ENCODE peak calls at places on chromosomes 12 and 14, in five cellular contexts. One of them, this sample, is unnamed.
A peak's percentile ranks its signal among the peaks of the same experiment; 100 is the strongest.

GRCh38 chr12:82730832-82731497 is 44.3 kb downstream of the TMTC2 start:
- DNase-seq in HEK293T: no peak
- DNase-seq in NT2/D1: no peak
- DNase-seq in HepG2: peak; percentile 4
- DNase-seq in H1: no peak
- DNase-seq in this sample: no peak

GRCh38 chr12:105740970-105741725 is 397.6 kb downstream of the NUAK1 start:
- DNase-seq in HEK293T: no peak
- DNase-seq in NT2/D1: no peak
- DNase-seq in HepG2: no peak
- DNase-seq in H1: no peak
- DNase-seq in this sample: no peak

GRCh38 chr12:56348776-56349175 is 10.1 kb downstream of the IL23A start:
- DNase-seq in HEK293T: no peak
- DNase-seq in NT2/D1: no peak
- DNase-seq in HepG2: no peak
- DNase-seq in H1: no peak
- DNase-seq in this sample: no peak

GRCh38 chr12:55972906-55973597 is 826 bp upstream of the RAB5B start:
- DNase-seq in HEK293T: no peak
- DNase-seq in NT2/D1: no peak
- DNase-seq in HepG2: no peak
- DNase-seq in H1: no peak
- DNase-seq in this sample: no peak

GRCh38 chr12:112664569-112664968 is 127.0 kb upstream of the RPH3A start:
- DNase-seq in HEK293T: peak; percentile 56
- DNase-seq in NT2/D1: peak; percentile 16
- DNase-seq in HepG2: no peak
- DNase-seq in H1: peak; percentile 67
- DNase-seq in this sample: no peak

GRCh38 chr12:94714378-94714777 is 64.0 kb upstream of the TMCC3 start:
- DNase-seq in HEK293T: no peak
- DNase-seq in NT2/D1: no peak
- DNase-seq in HepG2: no peak
- DNase-seq in H1: no peak
- DNase-seq in this sample: no peak

GRCh38 chr12:131034631-131035267 is 81.0 kb downstream of the ADGRD1 start:
- DNase-seq in HEK293T: no peak
- DNase-seq in NT2/D1: no peak
- DNase-seq in HepG2: no peak
- DNase-seq in H1: no peak
- DNase-seq in this sample: no peak

GRCh38 chr14:35944847-35945246 is 118.7 kb downstream of the BRMS1L start:
- DNase-seq in HEK293T: peak; percentile 63
- DNase-seq in NT2/D1: no peak
- DNase-seq in HepG2: peak; percentile 57
- DNase-seq in H1: peak; percentile 67
- DNase-seq in this sample: no peak

GRCh38 chr14:81176224-81176623 is 44.5 kb downstream of the GTF2A1 start:
- DNase-seq in HEK293T: no peak
- DNase-seq in NT2/D1: no peak
- DNase-seq in HepG2: no peak
- DNase-seq in H1: no peak
- DNase-seq in this sample: no peak

GRCh38 chr14:71523630-71524320 is 408.5 kb upstream of the RGS6 start:
- DNase-seq in HEK293T: no peak
- DNase-seq in NT2/D1: no peak
- DNase-seq in HepG2: no peak
- DNase-seq in H1: no peak
- DNase-seq in this sample: peak; percentile 76

GRCh38 chr14:90814806-90815566 is 1.2 kb downstream of the TTC7B start:
- DNase-seq in HEK293T: no peak
- DNase-seq in NT2/D1: no peak
- DNase-seq in HepG2: no peak
- DNase-seq in H1: no peak
- DNase-seq in this sample: no peak

GRCh38 chr14:49881296-49882006 is 11.4 kb upstream of the ARF6 start:
- DNase-seq in HEK293T: no peak
- DNase-seq in NT2/D1: no peak
- DNase-seq in HepG2: no peak
- DNase-seq in H1: peak; percentile 37
- DNase-seq in this sample: no peak

GRCh38 chr14:92039073-92039719 is 663 bp downstream of the TRIP11 start:
- DNase-seq in HEK293T: peak; percentile 71
- DNase-seq in NT2/D1: peak; percentile 68
- DNase-seq in HepG2: peak; percentile 77
- DNase-seq in H1: peak; percentile 79
- DNase-seq in this sample: no peak

GRCh38 chr14:62409909-62410308 is 635.3 kb downstream of the KCNH5 start:
- DNase-seq in HEK293T: no peak
- DNase-seq in NT2/D1: no peak
- DNase-seq in HepG2: no peak
- DNase-seq in H1: no peak
- DNase-seq in this sample: no peak

GRCh38 chr12:53179694-53180269 is 740 bp upstream of the ZNF740 start:
- DNase-seq in HEK293T: peak; percentile 35
- DNase-seq in NT2/D1: no peak
- DNase-seq in HepG2: no peak
- DNase-seq in H1: no peak
- DNase-seq in this sample: no peak

GRCh38 chr12:113196996-113197395 is 11.5 kb downstream of the RITA1 start:
- DNase-seq in HEK293T: peak; percentile 72
- DNase-seq in NT2/D1: no peak
- DNase-seq in HepG2: peak; percentile 69
- DNase-seq in H1: peak; percentile 72
- DNase-seq in this sample: no peak

GRCh38 chr14:46490150-46490769 is 161.3 kb downstream of the RPL10L start:
- DNase-seq in HEK293T: peak; percentile 17
- DNase-seq in NT2/D1: peak; percentile 6
- DNase-seq in HepG2: peak; percentile 2
- DNase-seq in H1: no peak
- DNase-seq in this sample: peak; percentile 52

GRCh38 chr14:65487783-65488578 is 75.5 kb downstream of the FUT8 start:
- DNase-seq in HEK293T: no peak
- DNase-seq in NT2/D1: no peak
- DNase-seq in HepG2: no peak
- DNase-seq in H1: no peak
- DNase-seq in this sample: no peak

GRCh38 chr12:15131462-15131861 is 89.8 kb downstream of the RERG start:
- DNase-seq in HEK293T: no peak
- DNase-seq in NT2/D1: no peak
- DNase-seq in HepG2: no peak
- DNase-seq in H1: no peak
- DNase-seq in this sample: no peak

GRCh38 chr12:105523164-105524057 is 192.9 kb downstream of the C12orf75 start:
- DNase-seq in HEK293T: no peak
- DNase-seq in NT2/D1: no peak
- DNase-seq in HepG2: no peak
- DNase-seq in H1: no peak
- DNase-seq in this sample: no peak

GRCh38 chr14:70416322-70416716 is 571 bp downstream of the SYNJ2BP start:
- DNase-seq in HEK293T: peak; percentile 17
- DNase-seq in NT2/D1: no peak
- DNase-seq in HepG2: no peak
- DNase-seq in H1: no peak
- DNase-seq in this sample: no peak

GRCh38 chr14:100607611-100607956 is 20.4 kb upstream of the BEGAIN start:
- DNase-seq in HEK293T: no peak
- DNase-seq in NT2/D1: no peak
- DNase-seq in HepG2: no peak
- DNase-seq in H1: no peak
- DNase-seq in this sample: no peak

GRCh38 chr12:46977976-46978375 is 101.4 kb upstream of the PCED1B start:
- DNase-seq in HEK293T: no peak
- DNase-seq in NT2/D1: no peak
- DNase-seq in HepG2: no peak
- DNase-seq in H1: no peak
- DNase-seq in this sample: no peak

GRCh38 chr14:94345344-94346072 is 22.4 kb upstream of the SERPINA6 start:
- DNase-seq in HEK293T: no peak
- DNase-seq in NT2/D1: no peak
- DNase-seq in HepG2: peak; percentile 68
- DNase-seq in H1: no peak
- DNase-seq in this sample: no peak

GRCh38 chr12:89947437-89948265 is 239.0 kb upstream of the ATP2B1 start:
- DNase-seq in HEK293T: no peak
- DNase-seq in NT2/D1: no peak
- DNase-seq in HepG2: no peak
- DNase-seq in H1: no peak
- DNase-seq in this sample: no peak

GRCh38 chr12:4111010-4111409 is 162.6 kb upstream of the CCND2 start:
- DNase-seq in HEK293T: no peak
- DNase-seq in NT2/D1: no peak
- DNase-seq in HepG2: no peak
- DNase-seq in H1: no peak
- DNase-seq in this sample: no peak

GRCh38 chr12:67649165-67650126 is 901 bp downstream of the DYRK2 start:
- DNase-seq in HEK293T: peak; percentile 33
- DNase-seq in NT2/D1: no peak
- DNase-seq in HepG2: no peak
- DNase-seq in H1: peak; percentile 50
- DNase-seq in this sample: no peak

GRCh38 chr14:105146181-105146975 is 22.2 kb downstream of the JAG2 start:
- DNase-seq in HEK293T: no peak
- DNase-seq in NT2/D1: no peak
- DNase-seq in HepG2: no peak
- DNase-seq in H1: no peak
- DNase-seq in this sample: no peak

GRCh38 chr14:22540811-22541360 is 48.1 kb downstream of the DAD1 start:
- DNase-seq in HEK293T: no peak
- DNase-seq in NT2/D1: no peak
- DNase-seq in HepG2: no peak
- DNase-seq in H1: no peak
- DNase-seq in this sample: no peak

GRCh38 chr14:100302616-100303015 is 3.6 kb downstream of the SLC25A29 start:
- DNase-seq in HEK293T: no peak
- DNase-seq in NT2/D1: no peak
- DNase-seq in HepG2: no peak
- DNase-seq in H1: no peak
- DNase-seq in this sample: no peak

GRCh38 chr12:109711596-109712461 is 1.8 kb upstream of the FAM222A start:
- DNase-seq in HEK293T: no peak
- DNase-seq in NT2/D1: no peak
- DNase-seq in HepG2: peak; percentile 67
- DNase-seq in H1: no peak
- DNase-seq in this sample: no peak
- TF ChIP-seq SUZ12 in HEK293T: no peak
- TF ChIP-seq SUZ12 in NT2/D1: no peak
- TF ChIP-seq SUZ12 in HepG2: no peak
- TF ChIP-seq SUZ12 in H1: no peak
- TF ChIP-seq SUZ12 in this sample: no peak

GRCh38 chr12:103350116-103350515 is 145.7 kb downstream of the C12orf42 start:
- DNase-seq in HEK293T: no peak
- DNase-seq in NT2/D1: no peak
- DNase-seq in HepG2: no peak
- DNase-seq in H1: no peak
- DNase-seq in this sample: no peak
- TF ChIP-seq SUZ12 in HEK293T: no peak
- TF ChIP-seq SUZ12 in NT2/D1: no peak
- TF ChIP-seq SUZ12 in HepG2: no peak
- TF ChIP-seq SUZ12 in H1: no peak
- TF ChIP-seq SUZ12 in this sample: no peak

GRCh38 chr14:88321692-88322504 is 1.2 kb downstream of the KCNK10 start:
- DNase-seq in HEK293T: no peak
- DNase-seq in NT2/D1: no peak
- DNase-seq in HepG2: no peak
- DNase-seq in H1: peak; percentile 47
- DNase-seq in this sample: no peak
- TF ChIP-seq SUZ12 in HEK293T: no peak
- TF ChIP-seq SUZ12 in NT2/D1: no peak
- TF ChIP-seq SUZ12 in HepG2: no peak
- TF ChIP-seq SUZ12 in H1: no peak
- TF ChIP-seq SUZ12 in this sample: no peak

DNA sequence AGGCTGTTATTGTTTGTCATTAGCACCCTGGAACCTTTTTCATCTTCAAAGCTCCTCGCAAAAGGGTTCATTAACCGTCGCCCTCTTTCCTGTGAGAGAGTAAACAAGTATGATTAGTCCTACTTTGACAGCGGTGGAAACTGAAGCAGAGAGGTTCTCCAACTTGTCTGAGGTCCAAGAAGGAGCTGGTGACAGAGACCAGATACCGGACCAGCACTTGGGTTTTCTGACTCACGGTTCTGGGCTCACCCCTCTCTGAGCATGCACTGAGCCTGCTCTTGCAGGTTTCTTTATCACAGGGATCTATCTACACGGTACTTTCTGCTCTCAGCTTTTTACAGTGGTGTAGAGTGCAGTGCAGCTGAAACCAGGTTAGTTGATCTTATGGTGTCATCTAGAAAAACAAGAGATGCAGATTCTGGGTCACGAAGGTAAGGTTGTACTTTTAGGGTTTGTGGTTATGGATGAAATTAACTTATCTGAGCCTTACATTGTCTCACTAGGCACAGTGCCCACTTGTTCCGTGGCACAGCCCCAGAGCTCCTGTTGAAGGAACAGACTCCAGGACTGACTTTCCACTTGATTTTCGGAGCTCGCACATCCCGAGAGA is 62.1 kb downstream of the PPP2R5C start:
- DNase-seq in HEK293T: no peak
- DNase-seq in NT2/D1: no peak
- DNase-seq in HepG2: no peak
- DNase-seq in H1: no peak
- DNase-seq in this sample: peak; percentile 68
- TF ChIP-seq SUZ12 in HEK293T: no peak
- TF ChIP-seq SUZ12 in NT2/D1: no peak
- TF ChIP-seq SUZ12 in HepG2: no peak
- TF ChIP-seq SUZ12 in H1: no peak
- TF ChIP-seq SUZ12 in this sample: no peak

DNA sequence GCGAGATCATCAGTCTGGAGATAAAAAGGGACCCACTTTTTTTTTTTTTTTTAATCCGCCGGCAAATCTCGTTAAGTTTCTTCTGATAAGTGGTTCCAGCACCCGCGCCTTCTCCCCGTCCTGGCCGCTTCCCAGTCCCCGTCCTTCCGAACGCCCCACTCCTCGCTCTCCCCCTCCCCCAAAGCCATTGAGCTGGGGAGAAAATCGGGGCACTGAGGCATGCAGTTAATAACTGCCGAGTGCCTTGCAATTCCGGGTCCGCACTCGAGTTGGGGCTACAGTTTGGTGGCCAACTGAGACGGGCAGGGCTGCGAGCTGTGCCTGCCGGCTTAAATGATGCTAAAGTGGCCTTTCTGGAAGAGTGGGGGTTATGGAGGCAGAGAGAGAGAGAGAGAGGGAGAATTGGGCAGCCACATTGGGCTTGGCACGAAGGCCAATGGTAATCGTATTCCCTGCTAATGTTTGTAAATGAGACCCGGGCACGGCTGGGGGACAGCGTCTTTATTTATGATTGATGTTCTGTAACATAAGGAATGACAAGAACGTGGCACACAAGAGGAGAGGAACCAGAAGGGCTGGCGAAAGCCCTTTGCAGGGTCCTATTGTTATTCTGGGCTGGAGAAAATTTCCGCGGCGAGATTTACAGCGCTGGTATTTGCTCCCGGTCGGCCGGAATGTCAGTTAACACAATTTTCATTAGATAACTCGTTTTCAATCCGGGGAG is 115.4 kb upstream of the MYL2 start:
- DNase-seq in HEK293T: no peak
- DNase-seq in NT2/D1: no peak
- DNase-seq in HepG2: no peak
- DNase-seq in H1: peak; percentile 55
- DNase-seq in this sample: no peak
- TF ChIP-seq SUZ12 in HEK293T: no peak
- TF ChIP-seq SUZ12 in NT2/D1: no peak
- TF ChIP-seq SUZ12 in HepG2: no peak
- TF ChIP-seq SUZ12 in H1: peak; percentile 48
- TF ChIP-seq SUZ12 in this sample: no peak

GRCh38 chr12:7130791-7131501 is 775 bp downstream of the CLSTN3 start:
- DNase-seq in HEK293T: peak; percentile 49
- DNase-seq in NT2/D1: peak; percentile 52
- DNase-seq in HepG2: no peak
- DNase-seq in H1: peak; percentile 78
- DNase-seq in this sample: no peak
- TF ChIP-seq SUZ12 in HEK293T: no peak
- TF ChIP-seq SUZ12 in NT2/D1: no peak
- TF ChIP-seq SUZ12 in HepG2: no peak
- TF ChIP-seq SUZ12 in H1: no peak
- TF ChIP-seq SUZ12 in this sample: no peak

This sample was measured in GM12878.